ENCODE peak calls at places on chromosomes 4 and X, in six cellular contexts. R is nephron progenitor cell; X is activated CD4-positive, CD25-positive, alpha-beta regulatory T cell; V is endothelial cell of umbilical vein; W is AML-193; O is fibroblast of mammary gland. L is an unnamed sample.
A peak's percentile ranks its signal among the peaks of the same experiment; 100 is the strongest.

GRCh38 chr4:98113005-98113404 is 30.3 kb downstream of the STPG2 start:
- DNase-seq in R (peak; percentile 15), X (no peak), V (peak; percentile 7), W (peak; percentile 14), O (peak; percentile 30), L (peak; percentile 65)

GRCh38 chr4:138861130-138861529 is 154.5 kb upstream of the NOCT start:
- DNase-seq in R (no peak), X (no peak), V (no peak), W (no peak), O (no peak), L (no peak)

GRCh38 chr4:6926681-6927478 is 17.3 kb downstream of the TBC1D14 start:
- DNase-seq in R (peak; percentile 31), X (peak; percentile 44), V (no peak), W (no peak), O (peak; percentile 33), L (peak; percentile 29)

GRCh38 chrX:21623778-21624501 is 34.2 kb downstream of the KLHL34 start:
- DNase-seq in R (no peak), X (no peak), V (no peak), W (no peak), O (no peak), L (no peak)

GRCh38 chr4:47704693-47705325 is 133.1 kb downstream of the CORIN start:
- DNase-seq in R (peak; percentile 48), X (no peak), V (peak; percentile 22), W (peak; percentile 39), O (peak; percentile 46), L (peak; percentile 63)

GRCh38 chr4:183256756-183257385 is 63.2 kb downstream of the CLDN22 start:
- DNase-seq in R (peak; percentile 69), X (peak; percentile 8), V (peak; percentile 45), W (peak; percentile 3), O (peak; percentile 56), L (peak; percentile 75)

GRCh38 chrX:39755152-39756032 is 342.4 kb downstream of the BCOR start:
- DNase-seq in R (peak; percentile 49), X (no peak), V (peak; percentile 92), W (no peak), O (peak; percentile 95), L (peak; percentile 81)

GRCh38 chr4:23878912-23879732 is 10.7 kb downstream of the PPARGC1A start:
- DNase-seq in R (no peak), X (no peak), V (no peak), W (no peak), O (no peak), L (no peak)

GRCh38 chr4:4735136-4735754 is 124.2 kb upstream of the MSX1 start:
- DNase-seq in R (no peak), X (no peak), V (no peak), W (no peak), O (peak; percentile 9), L (no peak)

GRCh38 chr4:181952478-181952877 is 290.7 kb upstream of the TENM3 start:
- DNase-seq in R (no peak), X (no peak), V (peak; percentile 31), W (no peak), O (peak; percentile 94), L (peak; percentile 16)

GRCh38 chr4:179607003-179607402 is 2164.8 kb upstream of the AGA start:
- DNase-seq in R (no peak), X (no peak), V (no peak), W (no peak), O (no peak), L (no peak)

GRCh38 chrX:71636438-71637252 is 18.3 kb upstream of the CXCR3 start:
- DNase-seq in R (no peak), X (no peak), V (peak; percentile 53), W (no peak), O (no peak), L (no peak)

GRCh38 chr4:7462509-7462971 is 27.8 kb upstream of the PSAPL1 start:
- DNase-seq in R (no peak), X (no peak), V (no peak), W (no peak), O (peak; percentile 3), L (no peak)

GRCh38 chr4:19329077-19329476 is 922.6 kb upstream of the SLIT2 start:
- DNase-seq in R (no peak), X (no peak), V (no peak), W (no peak), O (no peak), L (no peak)

GRCh38 chr4:96742332-96743014 is 902.6 kb downstream of the PDHA2 start:
- DNase-seq in R (no peak), X (no peak), V (no peak), W (no peak), O (no peak), L (no peak)

GRCh38 chr4:56757270-56757746 is 64.2 kb downstream of the SPINK2 start:
- DNase-seq in R (no peak), X (no peak), V (no peak), W (no peak), O (peak; percentile 87), L (no peak)

GRCh38 chrX:117995378-117995777 is 121.2 kb downstream of the KLHL13 start:
- DNase-seq in R (no peak), X (no peak), V (no peak), W (no peak), O (no peak), L (no peak)

GRCh38 chr4:99361268-99361922 is 8.8 kb upstream of the ADH1C start:
- DNase-seq in R (no peak), X (no peak), V (no peak), W (no peak), O (no peak), L (no peak)

GRCh38 chr4:17066241-17066640 is 167.8 kb upstream of the LDB2 start:
- DNase-seq in R (no peak), X (no peak), V (no peak), W (no peak), O (peak; percentile 63), L (no peak)

GRCh38 chr4:89303989-89304388 is 3.6 kb downstream of the GPRIN3 start:
- DNase-seq in R (no peak), X (no peak), V (no peak), W (peak; percentile 56), O (no peak), L (no peak)

GRCh38 chrX:19552793-19553192 is 37.5 kb upstream of the MAP3K15 start:
- DNase-seq in R (no peak), X (no peak), V (no peak), W (no peak), O (no peak), L (no peak)

GRCh38 chrX:28189011-28189410 is 207.8 kb upstream of the DCAF8L1 start:
- DNase-seq in R (no peak), X (no peak), V (peak; percentile 67), W (no peak), O (peak; percentile 26), L (no peak)

L was measured in HAP-1.